ENCODE peak calls at places on chromosome 2, in ten cellular contexts. J is kidney tubule cell, X is dermis microvascular lymphatic vessel endothelial cell, P is GM12878, V is NCI-H1417, O is cardiac muscle cell, Z is NCI-H2029 treated with DMSO at 0.1 percent for 48 hours, W is GF-D8, C is HEK293T, E is GM23248. G is an unnamed sample.

GRCh38 chr2:149597050-149598013 is 9.8 kb upstream of the MMADHC start:
- DNase-seq in J (peak), X (peak), P (peak), V (peak), O (peak), Z (peak), W (no peak), C (peak), E (peak), G (peak)

GRCh38 chr2:17591846-17592245 is 51.4 kb downstream of the VSNL1 start:
- DNase-seq in J (no peak), X (no peak), P (no peak), V (no peak), O (no peak), Z (no peak), W (no peak), C (no peak), E (no peak), G (no peak)

GRCh38 chr2:239279508-239280295 is 121.1 kb downstream of the HDAC4 start:
- DNase-seq in J (no peak), X (no peak), P (no peak), V (no peak), O (no peak), Z (no peak), W (no peak), C (no peak), E (peak), G (no peak)

GRCh38 chr2:163640542-163641195 is 95.1 kb downstream of the FIGN start:
- DNase-seq in J (peak), X (no peak), P (no peak), V (no peak), O (no peak), Z (no peak), W (no peak), C (no peak), E (no peak), G (no peak)

GRCh38 chr2:218961651-218962570 is 2.4 kb downstream of the CDK5R2 start:
- DNase-seq in J (no peak), X (no peak), P (no peak), V (peak), O (peak), Z (no peak), W (no peak), C (no peak), E (no peak), G (no peak)

GRCh38 chr2:7567646-7568045 is 650.4 kb downstream of the RNF144A start:
- DNase-seq in J (no peak), X (no peak), P (peak), V (no peak), O (peak), Z (no peak), W (no peak), C (no peak), E (no peak), G (no peak)

GRCh38 chr2:227462972-227463931 is 8.7 kb upstream of the AGFG1 start:
- DNase-seq in J (no peak), X (no peak), P (no peak), V (no peak), O (no peak), Z (no peak), W (no peak), C (no peak), E (no peak), G (peak)

GRCh38 chr2:11161747-11162146 is 6.5 kb downstream of the SLC66A3 start:
- DNase-seq in J (no peak), X (no peak), P (no peak), V (no peak), O (no peak), Z (no peak), W (no peak), C (no peak), E (no peak), G (no peak)

GRCh38 chr2:45902952-45903351 is 251.5 kb downstream of the PRKCE start:
- DNase-seq in J (no peak), X (no peak), P (no peak), V (no peak), O (no peak), Z (no peak), W (no peak), C (no peak), E (peak), G (no peak)

GRCh38 chr2:237693281-237694039 is 66.1 kb downstream of the LRRFIP1 start:
- DNase-seq in J (peak), X (peak), P (no peak), V (peak), O (no peak), Z (peak), W (no peak), C (no peak), E (peak), G (no peak)

GRCh38 chr2:439540-440465 is 151.9 kb upstream of the ALKAL2 start:
- DNase-seq in J (no peak), X (no peak), P (no peak), V (no peak), O (no peak), Z (no peak), W (no peak), C (no peak), E (no peak), G (peak)

GRCh38 chr2:25598911-25599310 is 74.5 kb downstream of the DTNB start:
- DNase-seq in J (no peak), X (no peak), P (no peak), V (no peak), O (no peak), Z (no peak), W (no peak), C (no peak), E (no peak), G (peak)

GRCh38 chr2:144086965-144087364 is 433.0 kb downstream of the ZEB2 start:
- DNase-seq in J (peak), X (no peak), P (no peak), V (no peak), O (no peak), Z (no peak), W (no peak), C (no peak), E (peak), G (no peak)

GRCh38 chr2:96088340-96089335 is 27.7 kb downstream of the ADRA2B start:
- DNase-seq in J (no peak), X (no peak), P (no peak), V (no peak), O (no peak), Z (peak), W (no peak), C (no peak), E (no peak), G (no peak)

GRCh38 chr2:71751590-71751989 is 298.2 kb downstream of the DYSF start:
- DNase-seq in J (no peak), X (no peak), P (no peak), V (no peak), O (no peak), Z (no peak), W (no peak), C (no peak), E (no peak), G (no peak)

GRCh38 chr2:2876350-2877042 is 501.1 kb downstream of the EIPR1 start:
- DNase-seq in J (no peak), X (no peak), P (no peak), V (no peak), O (no peak), Z (no peak), W (no peak), C (no peak), E (no peak), G (peak)

GRCh38 chr2:221308507-221309054 is 263.5 kb downstream of the EPHA4 start:
- DNase-seq in J (no peak), X (no peak), P (no peak), V (no peak), O (no peak), Z (no peak), W (no peak), C (no peak), E (no peak), G (no peak)